ENCODE peak calls at places on chromosome 15, in six cellular contexts. One of them, this sample, is unnamed.

GRCh38 chr15:90035095-90035834 is 34.1 kb downstream of the ZNF710 start:
- DNase-seq in B cell: no peak
- DNase-seq in AG10803: peak
- DNase-seq in T-helper 2 cell: no peak
- DNase-seq in HFFc6: no peak
- DNase-seq in A549: peak
- DNase-seq in this sample: no peak

GRCh38 chr15:83613716-83614115 is 40.2 kb upstream of the ADAMTSL3 start:
- DNase-seq in A549: no peak
- DNase-seq in T-helper 2 cell: no peak
- DNase-seq in AG10803: peak
- DNase-seq in HFFc6: peak
- DNase-seq in B cell: no peak
- DNase-seq in this sample: no peak

GRCh38 chr15:98421419-98422085 is 226.8 kb upstream of the IGF1R start:
- DNase-seq in T-helper 2 cell: peak
- DNase-seq in A549: peak
- DNase-seq in B cell: peak
- DNase-seq in AG10803: peak
- DNase-seq in HFFc6: peak
- DNase-seq in this sample: no peak

GRCh38 chr15:39778031-39778430 is 4.6 kb downstream of the FSIP1 start:
- DNase-seq in AG10803: no peak
- DNase-seq in B cell: no peak
- DNase-seq in HFFc6: no peak
- DNase-seq in A549: no peak
- DNase-seq in T-helper 2 cell: no peak
- DNase-seq in this sample: no peak

GRCh38 chr15:62469478-62469873 is 304.4 kb upstream of the C2CD4B start:
- DNase-seq in A549: no peak
- DNase-seq in B cell: no peak
- DNase-seq in AG10803: peak
- DNase-seq in HFFc6: peak
- DNase-seq in T-helper 2 cell: no peak
- DNase-seq in this sample: no peak

GRCh38 chr15:78108300-78109084 is 16.1 kb downstream of the SH2D7 start:
- DNase-seq in HFFc6: peak
- DNase-seq in AG10803: peak
- DNase-seq in T-helper 2 cell: peak
- DNase-seq in A549: peak
- DNase-seq in B cell: peak
- DNase-seq in this sample: peak

GRCh38 chr15:61921093-61921492 is 139.2 kb downstream of the VPS13C start:
- DNase-seq in AG10803: no peak
- DNase-seq in B cell: no peak
- DNase-seq in T-helper 2 cell: no peak
- DNase-seq in A549: no peak
- DNase-seq in HFFc6: no peak
- DNase-seq in this sample: no peak

GRCh38 chr15:68204776-68205557 is at the start of gene CALML4:
- DNase-seq in T-helper 2 cell: no peak
- DNase-seq in B cell: no peak
- DNase-seq in HFFc6: no peak
- DNase-seq in A549: no peak
- DNase-seq in AG10803: peak
- DNase-seq in this sample: no peak

GRCh38 chr15:52706091-52706490 is 26.9 kb upstream of the ATOSA start:
- DNase-seq in B cell: no peak
- DNase-seq in AG10803: no peak
- DNase-seq in A549: no peak
- DNase-seq in T-helper 2 cell: no peak
- DNase-seq in HFFc6: no peak
- DNase-seq in this sample: no peak

GRCh38 chr15:54101664-54102270 is 123.5 kb downstream of the UNC13C start:
- DNase-seq in HFFc6: no peak
- DNase-seq in B cell: no peak
- DNase-seq in T-helper 2 cell: no peak
- DNase-seq in A549: no peak
- DNase-seq in AG10803: no peak
- DNase-seq in this sample: no peak

GRCh38 chr15:66069751-66070150 is 183.8 kb downstream of the MEGF11 start:
- DNase-seq in T-helper 2 cell: no peak
- DNase-seq in AG10803: no peak
- DNase-seq in B cell: no peak
- DNase-seq in A549: no peak
- DNase-seq in HFFc6: no peak
- DNase-seq in this sample: no peak

GRCh38 chr15:71638876-71639275 is 171.5 kb upstream of the NR2E3 start:
- DNase-seq in A549: no peak
- DNase-seq in HFFc6: no peak
- DNase-seq in AG10803: no peak
- DNase-seq in T-helper 2 cell: no peak
- DNase-seq in B cell: no peak
- DNase-seq in this sample: no peak

GRCh38 chr15:74006774-74007639 is 12.5 kb downstream of the PML start:
- DNase-seq in A549: no peak
- DNase-seq in B cell: no peak
- DNase-seq in AG10803: no peak
- DNase-seq in T-helper 2 cell: no peak
- DNase-seq in HFFc6: no peak
- DNase-seq in this sample: no peak

GRCh38 chr15:77255385-77255784 is 164.5 kb downstream of the PEAK1 start:
- DNase-seq in AG10803: no peak
- DNase-seq in A549: no peak
- DNase-seq in T-helper 2 cell: no peak
- DNase-seq in B cell: no peak
- DNase-seq in HFFc6: no peak
- DNase-seq in this sample: no peak

GRCh38 chr15:34889486-34889885 is 80.1 kb downstream of the AQR start:
- DNase-seq in HFFc6: peak
- DNase-seq in A549: no peak
- DNase-seq in T-helper 2 cell: no peak
- DNase-seq in B cell: no peak
- DNase-seq in AG10803: peak
- DNase-seq in this sample: no peak

GRCh38 chr15:99197861-99198260 is 51.5 kb downstream of the TTC23 start:
- DNase-seq in HFFc6: peak
- DNase-seq in A549: no peak
- DNase-seq in AG10803: peak
- DNase-seq in B cell: no peak
- DNase-seq in T-helper 2 cell: no peak
- DNase-seq in this sample: no peak

GRCh38 chr15:92159481-92159880 is 234.2 kb upstream of the ST8SIA2 start:
- DNase-seq in HFFc6: no peak
- DNase-seq in B cell: no peak
- DNase-seq in AG10803: no peak
- DNase-seq in A549: no peak
- DNase-seq in T-helper 2 cell: no peak
- DNase-seq in this sample: no peak

GRCh38 chr15:50148362-50148963 is 29.4 kb upstream of the ATP8B4 start:
- DNase-seq in B cell: no peak
- DNase-seq in AG10803: peak
- DNase-seq in HFFc6: peak
- DNase-seq in A549: no peak
- DNase-seq in T-helper 2 cell: no peak
- DNase-seq in this sample: no peak

GRCh38 chr15:71651750-71652186 is 158.6 kb upstream of the NR2E3 start:
- DNase-seq in B cell: peak
- DNase-seq in T-helper 2 cell: no peak
- DNase-seq in HFFc6: peak
- DNase-seq in AG10803: peak
- DNase-seq in A549: peak
- DNase-seq in this sample: no peak

GRCh38 chr15:95120595-95120994 is 889.2 kb downstream of the MCTP2 start:
- DNase-seq in AG10803: no peak
- DNase-seq in A549: no peak
- DNase-seq in B cell: no peak
- DNase-seq in HFFc6: no peak
- DNase-seq in T-helper 2 cell: no peak
- DNase-seq in this sample: no peak

GRCh38 chr15:74314897-74315438 is 52.5 kb downstream of the CYP11A1 start:
- DNase-seq in AG10803: no peak
- DNase-seq in B cell: no peak
- DNase-seq in A549: no peak
- DNase-seq in HFFc6: no peak
- DNase-seq in T-helper 2 cell: no peak
- DNase-seq in this sample: no peak

GRCh38 chr15:81011593-81011992 is 10.9 kb downstream of the TLNRD1 start:
- DNase-seq in B cell: no peak
- DNase-seq in AG10803: peak
- DNase-seq in A549: no peak
- DNase-seq in T-helper 2 cell: no peak
- DNase-seq in HFFc6: no peak
- DNase-seq in this sample: no peak

GRCh38 chr15:89127054-89127702 is 38.9 kb downstream of the ABHD2 start:
- DNase-seq in AG10803: no peak
- DNase-seq in T-helper 2 cell: no peak
- DNase-seq in HFFc6: no peak
- DNase-seq in B cell: no peak
- DNase-seq in A549: no peak
- DNase-seq in this sample: no peak

GRCh38 chr15:79315623-79316328 is 4.9 kb downstream of the TMED3 start:
- DNase-seq in AG10803: no peak
- DNase-seq in T-helper 2 cell: no peak
- DNase-seq in A549: no peak
- DNase-seq in B cell: no peak
- DNase-seq in HFFc6: no peak
- DNase-seq in this sample: no peak

GRCh38 chr15:98570119-98570518 is 78.2 kb upstream of the IGF1R start:
- DNase-seq in T-helper 2 cell: no peak
- DNase-seq in A549: no peak
- DNase-seq in AG10803: no peak
- DNase-seq in HFFc6: no peak
- DNase-seq in B cell: no peak
- DNase-seq in this sample: no peak

GRCh38 chr15:75030023-75030413 is 6.6 kb downstream of the PPCDC start:
- DNase-seq in HFFc6: no peak
- DNase-seq in T-helper 2 cell: no peak
- DNase-seq in A549: no peak
- DNase-seq in B cell: no peak
- DNase-seq in AG10803: peak
- DNase-seq in this sample: peak

GRCh38 chr15:60729850-60730458 is 251.0 kb upstream of the ICE2 start:
- DNase-seq in HFFc6: no peak
- DNase-seq in T-helper 2 cell: peak
- DNase-seq in AG10803: no peak
- DNase-seq in A549: no peak
- DNase-seq in B cell: no peak
- DNase-seq in this sample: no peak

GRCh38 chr15:46080018-46080417 is 445.2 kb downstream of the SQOR start:
- DNase-seq in HFFc6: no peak
- DNase-seq in AG10803: peak
- DNase-seq in T-helper 2 cell: no peak
- DNase-seq in B cell: no peak
- DNase-seq in A549: no peak
- DNase-seq in this sample: no peak

GRCh38 chr15:58473720-58474119 is 41.9 kb downstream of the LIPC start:
- DNase-seq in T-helper 2 cell: no peak
- DNase-seq in A549: peak
- DNase-seq in AG10803: peak
- DNase-seq in HFFc6: peak
- DNase-seq in B cell: no peak
- DNase-seq in this sample: no peak

GRCh38 chr15:69963375-69963774 is 134.3 kb downstream of the TLE3 start:
- DNase-seq in A549: no peak
- DNase-seq in AG10803: no peak
- DNase-seq in B cell: no peak
- DNase-seq in HFFc6: no peak
- DNase-seq in T-helper 2 cell: no peak
- DNase-seq in this sample: no peak

GRCh38 chr15:70241561-70242320 is 144.0 kb upstream of the TLE3 start:
- DNase-seq in A549: no peak
- DNase-seq in AG10803: no peak
- DNase-seq in T-helper 2 cell: no peak
- DNase-seq in HFFc6: no peak
- DNase-seq in B cell: no peak
- DNase-seq in this sample: no peak

GRCh38 chr15:68652141-68652540 is 73.3 kb downstream of the CORO2B start:
- DNase-seq in B cell: no peak
- DNase-seq in HFFc6: no peak
- DNase-seq in AG10803: peak
- DNase-seq in T-helper 2 cell: no peak
- DNase-seq in A549: no peak
- DNase-seq in this sample: no peak